ENCODE peak calls at places on chromosomes 2 and 18, in four cellular contexts. D is transverse colon, T is heart right ventricle, C is left ventricle myocardium inferior. V is an unnamed sample. For H3K4me1, the result is how much of the 10 kb centered on the place peaks cover.

GRCh38 chr2:200321780-200322534 is 15.5 kb downstream of the SPATS2L start:
- DNase-seq in C (no peak), D (no peak), T (no peak), V (no peak)

GRCh38 chr2:137508739-137509384 is 455.4 kb upstream of the HNMT start:
- DNase-seq in D (no peak), T (no peak), C (no peak), V (no peak)

GRCh38 chr2:175446201-175446600 is 264.7 kb upstream of the ATP5MC3 start:
- DNase-seq in T (no peak), D (no peak), C (no peak), V (no peak)

GRCh38 chr18:70195852-70196434 is 9.5 kb downstream of the RTTN start:
- DNase-seq in T (peak), C (no peak), D (peak), V (no peak)

GRCh38 chr18:8705280-8705940 is at the start of gene MTCL1:
- DNase-seq in C (peak), T (peak), D (no peak), V (peak)

GRCh38 chr2:158580760-158581159 is 124.0 kb downstream of the PKP4 start:
- DNase-seq in C (no peak), T (no peak), D (peak), V (no peak)

GRCh38 chr18:70494524-70494923 is 205.7 kb downstream of the SOCS6 start:
- DNase-seq in T (no peak), C (no peak), D (no peak), V (no peak)

GRCh38 chr2:148746973-148747372 is 102.4 kb downstream of the EPC2 start:
- DNase-seq in D (no peak), T (no peak), C (no peak), V (no peak)

GRCh38 chr2:71926860-71927756 is 220.6 kb downstream of the CYP26B1 start:
- DNase-seq in T (no peak), D (no peak), C (no peak), V (no peak)

GRCh38 chr2:31136732-31137131 is 1.5 kb downstream of the GALNT14 start:
- DNase-seq in D (no peak), T (no peak), C (no peak), V (no peak)

GRCh38 chr18:62828852-62829251 is 113.5 kb downstream of the PHLPP1 start:
- DNase-seq in T (no peak), D (no peak), C (no peak), V (no peak)

GRCh38 chr2:32522770-32523169 is 105.1 kb upstream of the TTC27 start:
- DNase-seq in D (no peak), T (no peak), C (no peak), V (no peak)

GRCh38 chr18:22814329-22814703 is 118.8 kb upstream of the RBBP8 start:
- DNase-seq in D (no peak), C (no peak), T (no peak), V (no peak)

GRCh38 chr2:233473386-233473791 is 93.2 kb downstream of the USP40 start:
- DNase-seq in C (no peak), D (no peak), T (no peak), V (no peak)

GRCh38 chr18:904135-905090 is at the start of gene ADCYAP1:
- DNase-seq in C (no peak), T (no peak), D (no peak), V (no peak)

GRCh38 chr2:198351647-198352046 is 547.3 kb downstream of the PLCL1 start:
- DNase-seq in T (no peak), D (no peak), C (no peak), V (no peak)

GRCh38 chr2:174704647-174705046 is 59.6 kb downstream of the CHRNA1 start:
- DNase-seq in C (no peak), T (no peak), D (no peak), V (no peak)

GRCh38 chr18:41936471-41937134 is 18.4 kb upstream of the PIK3C3 start:
- DNase-seq in C (no peak), T (no peak), D (no peak), V (no peak)

GRCh38 chr2:151374426-151374825 is 17.0 kb downstream of the TNFAIP6 start:
- DNase-seq in C (no peak), T (no peak), D (no peak), V (no peak)

GRCh38 chr2:150487537-150488429 is at the start of gene RND3:
- DNase-seq in T (peak), D (peak), C (peak), V (peak)

GRCh38 chr2:128412181-128412871 is 93.7 kb upstream of the HS6ST1 start:
- DNase-seq in T (no peak), D (no peak), C (no peak), V (no peak)

GRCh38 chr2:226766352-226767055 is 33.1 kb downstream of the IRS1 start:
- DNase-seq in T (no peak), D (no peak), C (no peak), V (no peak)

GRCh38 chr2:226772389-226773179 is 27.0 kb downstream of the IRS1 start:
- DNase-seq in T (no peak), C (no peak), D (no peak), V (no peak)

GRCh38 chr2:226771067-226771466 is 28.6 kb downstream of the IRS1 start:
- DNase-seq in D (peak), C (peak), T (peak), V (no peak)

GRCh38 chr2:226763320-226763719 is 36.3 kb downstream of the IRS1 start:
- DNase-seq in T (no peak), C (no peak), D (no peak), V (no peak)

GRCh38 chr2:226767056-226767813 is 32.4 kb downstream of the IRS1 start:
- DNase-seq in T (peak), C (no peak), D (no peak), V (no peak)
- H3K4me1 ChIP-seq in T (half or more), C (half or more), D (under half), V (under half)

GRCh38 chr2:226661789-226662545 is 137.7 kb downstream of the IRS1 start:
- DNase-seq in C (peak), T (peak), D (no peak), V (no peak)
- H3K4me3 ChIP-seq in C (no peak), T (no peak), D (no peak), V (no peak)

DNA sequence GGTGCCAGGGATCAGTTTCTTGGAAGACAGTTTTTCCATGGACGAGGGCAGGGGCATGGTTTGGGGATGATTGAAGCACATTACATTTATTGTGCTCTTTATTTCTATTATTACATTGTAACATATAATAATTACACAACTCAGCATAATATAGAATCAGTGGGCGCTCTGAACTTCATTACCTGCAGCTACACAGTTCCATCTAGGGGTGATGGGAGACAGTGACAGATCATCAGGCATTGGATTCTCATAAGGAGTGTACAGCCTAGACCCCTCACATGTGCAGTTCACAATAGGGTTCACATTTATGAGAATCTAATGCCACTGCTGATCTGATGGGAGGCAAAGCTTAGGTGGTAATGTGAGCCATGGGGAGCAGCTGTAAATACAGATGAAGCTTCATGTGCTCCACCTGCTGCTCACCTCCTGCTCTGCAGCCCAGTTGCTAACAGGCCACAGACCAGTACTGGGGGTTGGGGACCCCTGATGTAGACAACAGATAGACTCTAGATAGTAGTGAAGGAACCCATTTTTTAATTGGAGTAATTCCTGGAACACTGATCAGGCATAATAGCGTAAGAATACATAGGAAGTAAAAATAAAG is 41.5 kb upstream of the MC4R start:
- DNase-seq in D (peak), C (no peak), T (no peak), V (no peak)
- TF ChIP-seq CTCF in D (peak), C (no peak), T (no peak), V (peak)

DNA sequence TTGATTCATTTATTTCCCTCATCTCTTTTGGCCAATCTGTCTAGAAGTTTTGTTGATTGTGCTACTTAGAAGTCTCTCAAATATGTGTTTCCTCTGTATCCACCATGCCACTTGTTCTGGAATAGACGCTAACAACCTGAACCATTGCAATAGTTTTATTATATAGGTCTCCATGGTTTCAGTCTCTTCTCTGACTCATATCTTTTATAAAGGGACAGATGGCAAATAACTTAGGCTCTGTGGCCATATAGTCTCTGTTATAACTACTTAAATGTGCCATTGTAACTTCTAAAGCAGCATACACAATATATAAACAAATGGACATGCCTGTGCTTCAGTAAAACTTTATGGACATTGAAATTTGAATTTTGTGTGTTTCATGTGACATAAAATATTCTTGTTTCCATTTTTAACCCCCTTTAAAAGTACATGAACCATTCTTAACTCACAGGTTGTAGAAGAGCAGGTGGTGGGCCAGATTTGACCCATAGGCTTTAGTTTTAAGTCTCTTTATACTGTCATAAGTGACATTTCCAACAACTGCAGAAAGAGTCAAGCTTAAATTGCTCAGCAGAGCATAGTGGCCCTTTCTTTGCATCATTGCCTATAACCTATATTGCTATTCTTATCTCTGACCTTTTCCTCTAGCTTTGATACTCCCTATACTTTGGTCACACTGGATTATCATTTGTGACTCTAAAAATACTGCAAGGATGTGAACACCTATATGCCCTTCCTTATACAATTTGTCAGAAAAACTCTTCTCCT is 123.8 kb downstream of the MC4R start:
- DNase-seq in D (no peak), C (no peak), T (no peak), V (no peak)
- H3K4me1 ChIP-seq in D (under half), C (under half), T (under half), V (under half)

DNA sequence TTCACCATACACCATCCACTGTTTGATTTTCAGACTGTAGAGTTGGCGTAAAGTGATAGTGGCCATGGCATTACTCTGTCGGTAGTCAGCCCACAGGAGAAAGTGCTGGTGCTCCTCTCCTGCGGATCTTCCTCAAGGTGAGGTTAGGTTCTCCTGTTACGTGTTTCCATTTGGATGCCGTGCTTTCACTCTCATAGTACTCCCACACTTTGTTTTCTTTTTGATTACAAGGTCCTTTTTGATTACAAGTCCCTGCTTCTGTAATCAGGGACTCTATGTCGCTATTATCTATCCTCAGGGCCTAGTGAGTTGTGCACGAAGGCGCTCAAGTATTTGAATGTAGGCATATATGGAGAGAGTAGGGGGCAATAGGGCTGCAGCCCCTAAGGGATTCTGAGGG is 4.3 kb downstream of the TAF4B start:
- DNase-seq in D (no peak), T (no peak), C (no peak), V (no peak)
- H3K4me3 ChIP-seq in D (no peak), T (no peak), C (no peak), V (no peak)